ENCODE peak calls at places on chromosomes 7 and 10, in five cellular contexts. One of them, this sample, is unnamed.
A peak's percentile ranks its signal among the peaks of the same experiment; 100 is the strongest.

GRCh38 chr7:99155207-99155606 is 11.3 kb upstream of the SMURF1 start:
- DNase-seq in transverse colon: no peak
- DNase-seq in GM12878: no peak
- DNase-seq in stomach: no peak
- DNase-seq in sigmoid colon: no peak
- DNase-seq in this sample: no peak

GRCh38 chr7:144818516-144818915 is 17.3 kb downstream of the TPK1 start:
- DNase-seq in transverse colon: no peak
- DNase-seq in sigmoid colon: no peak
- DNase-seq in stomach: no peak
- DNase-seq in GM12878: no peak
- DNase-seq in this sample: no peak

GRCh38 chr7:13262929-13263530 is 575.6 kb downstream of the ARL4A start:
- DNase-seq in sigmoid colon: no peak
- DNase-seq in stomach: no peak
- DNase-seq in transverse colon: no peak
- DNase-seq in GM12878: no peak
- DNase-seq in this sample: no peak

GRCh38 chr7:116598278-116598677 is 73.4 kb downstream of the CAV1 start:
- DNase-seq in GM12878: no peak
- DNase-seq in stomach: no peak
- DNase-seq in sigmoid colon: no peak
- DNase-seq in transverse colon: no peak
- DNase-seq in this sample: no peak

GRCh38 chr7:85695041-85695990 is 508.5 kb upstream of the SEMA3D start:
- DNase-seq in transverse colon: no peak
- DNase-seq in sigmoid colon: no peak
- DNase-seq in stomach: no peak
- DNase-seq in GM12878: no peak
- DNase-seq in this sample: no peak

GRCh38 chr7:106853250-106853908 is 11.7 kb upstream of the PIK3CG start:
- DNase-seq in GM12878: no peak
- DNase-seq in sigmoid colon: no peak
- DNase-seq in transverse colon: no peak
- DNase-seq in stomach: no peak
- DNase-seq in this sample: no peak

GRCh38 chr10:132837905-132838304 is 52.0 kb upstream of the NKX6-2 start:
- DNase-seq in GM12878: no peak
- DNase-seq in transverse colon: no peak
- DNase-seq in sigmoid colon: peak; percentile 57
- DNase-seq in stomach: no peak
- DNase-seq in this sample: peak; percentile 55

GRCh38 chr10:17256026-17256425 is 28.0 kb downstream of the VIM start:
- DNase-seq in sigmoid colon: no peak
- DNase-seq in GM12878: no peak
- DNase-seq in stomach: no peak
- DNase-seq in transverse colon: no peak
- DNase-seq in this sample: no peak

GRCh38 chr7:129433823-129434171 is 435 bp upstream of the STRIP2 start:
- DNase-seq in transverse colon: no peak
- DNase-seq in stomach: no peak
- DNase-seq in GM12878: no peak
- DNase-seq in sigmoid colon: no peak
- DNase-seq in this sample: no peak

GRCh38 chr10:24718031-24718855 is 5.4 kb downstream of the ARHGAP21 start:
- DNase-seq in GM12878: no peak
- DNase-seq in sigmoid colon: no peak
- DNase-seq in transverse colon: no peak
- DNase-seq in stomach: no peak
- DNase-seq in this sample: no peak

GRCh38 chr10:100749309-100750217 is 4.2 kb downstream of the PAX2 start:
- DNase-seq in GM12878: no peak
- DNase-seq in transverse colon: no peak
- DNase-seq in sigmoid colon: peak; percentile 56
- DNase-seq in stomach: no peak
- DNase-seq in this sample: no peak

DNA sequence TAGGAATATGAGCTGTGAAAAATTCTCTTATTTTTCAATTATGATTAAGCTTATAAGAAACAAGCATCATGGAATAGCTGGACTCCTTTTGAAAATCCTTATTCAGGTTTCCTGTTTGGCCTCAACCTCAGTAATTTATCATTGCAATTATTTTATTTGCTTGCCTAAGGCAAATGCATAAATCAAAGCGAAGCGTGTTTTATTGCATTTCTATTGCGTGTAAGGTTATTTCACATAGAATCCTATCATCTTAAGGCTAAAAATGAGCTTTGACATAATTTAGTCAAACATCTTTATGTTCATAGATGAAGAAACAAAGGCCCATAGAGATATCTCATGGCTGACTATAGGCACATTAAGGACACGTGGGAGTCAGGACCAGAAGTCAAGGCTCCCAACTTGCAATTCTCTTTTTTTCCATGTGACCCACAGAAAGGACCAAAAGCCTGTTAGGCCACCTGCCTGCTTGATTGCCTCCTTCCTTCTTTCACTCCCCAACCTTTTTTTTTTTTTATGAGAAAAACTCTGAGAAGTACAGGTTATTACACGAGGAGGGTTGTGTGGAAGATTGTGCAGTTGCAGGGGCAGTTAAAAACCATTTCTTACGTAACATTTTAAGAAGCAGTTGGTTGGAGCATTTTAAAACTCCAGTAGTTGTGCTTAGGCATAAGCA is 261.0 kb downstream of the HDAC9 start:
- DNase-seq in stomach: no peak
- DNase-seq in GM12878: no peak
- DNase-seq in transverse colon: no peak
- DNase-seq in sigmoid colon: no peak
- DNase-seq in this sample: no peak
- TF ChIP-seq POLR2AphosphoS5 in stomach: no peak
- TF ChIP-seq POLR2AphosphoS5 in GM12878: no peak
- TF ChIP-seq POLR2AphosphoS5 in transverse colon: no peak
- TF ChIP-seq POLR2AphosphoS5 in sigmoid colon: no peak
- TF ChIP-seq POLR2AphosphoS5 in this sample: no peak

GRCh38 chr10:34689053-34689452 is 126.0 kb downstream of the PARD3 start:
- DNase-seq in stomach: no peak
- DNase-seq in transverse colon: no peak
- DNase-seq in GM12878: no peak
- DNase-seq in sigmoid colon: no peak
- DNase-seq in this sample: no peak

GRCh38 chr10:34690403-34691049 is 124.6 kb downstream of the PARD3 start:
- DNase-seq in GM12878: no peak
- DNase-seq in sigmoid colon: no peak
- DNase-seq in stomach: no peak
- DNase-seq in transverse colon: no peak
- DNase-seq in this sample: no peak

GRCh38 chr10:34682580-34682979 is 132.5 kb downstream of the PARD3 start:
- DNase-seq in transverse colon: no peak
- DNase-seq in stomach: no peak
- DNase-seq in GM12878: no peak
- DNase-seq in sigmoid colon: no peak
- DNase-seq in this sample: no peak

GRCh38 chr10:34681933-34682332 is 133.2 kb downstream of the PARD3 start:
- DNase-seq in transverse colon: no peak
- DNase-seq in sigmoid colon: no peak
- DNase-seq in stomach: no peak
- DNase-seq in GM12878: no peak
- DNase-seq in this sample: no peak

GRCh38 chr10:34687434-34688205 is 127.5 kb downstream of the PARD3 start:
- DNase-seq in stomach: no peak
- DNase-seq in transverse colon: no peak
- DNase-seq in GM12878: no peak
- DNase-seq in sigmoid colon: no peak
- DNase-seq in this sample: no peak
- TF ChIP-seq CTCF in stomach: no peak
- TF ChIP-seq CTCF in transverse colon: no peak
- TF ChIP-seq CTCF in GM12878: no peak
- TF ChIP-seq CTCF in sigmoid colon: no peak
- TF ChIP-seq CTCF in this sample: no peak

DNA sequence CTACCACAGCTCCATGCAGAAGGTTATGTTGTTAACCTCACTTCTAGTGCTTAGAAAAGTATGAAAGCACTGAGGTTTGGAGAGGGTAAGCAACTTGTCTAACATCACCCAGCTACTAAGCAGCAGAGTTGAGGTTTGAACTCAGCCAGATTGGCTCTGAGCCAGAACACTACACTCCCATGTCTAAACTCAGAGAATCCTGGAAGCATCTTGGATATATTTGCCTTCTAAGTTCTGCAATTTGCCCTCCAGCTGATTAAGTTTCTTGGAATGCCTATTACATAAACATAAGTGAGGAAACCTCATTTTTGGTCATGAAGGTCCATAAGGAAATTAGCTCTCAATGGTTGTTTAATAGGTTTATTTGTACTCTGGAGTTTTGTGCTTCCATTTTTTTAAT is 78.1 kb upstream of the PHYHIPL start:
- DNase-seq in GM12878: no peak
- DNase-seq in transverse colon: peak; percentile 11
- DNase-seq in stomach: no peak
- DNase-seq in sigmoid colon: peak; percentile 65
- DNase-seq in this sample: no peak
- H3K27me3 ChIP-seq in GM12878: no peaks in the 10 kb centered on the region
- H3K27me3 ChIP-seq in transverse colon: no peaks in the 10 kb centered on the region
- H3K27me3 ChIP-seq in stomach: no peaks in the 10 kb centered on the region
- H3K27me3 ChIP-seq in sigmoid colon: no peaks in the 10 kb centered on the region
- H3K27me3 ChIP-seq in this sample: no peaks in the 10 kb centered on the region

DNA sequence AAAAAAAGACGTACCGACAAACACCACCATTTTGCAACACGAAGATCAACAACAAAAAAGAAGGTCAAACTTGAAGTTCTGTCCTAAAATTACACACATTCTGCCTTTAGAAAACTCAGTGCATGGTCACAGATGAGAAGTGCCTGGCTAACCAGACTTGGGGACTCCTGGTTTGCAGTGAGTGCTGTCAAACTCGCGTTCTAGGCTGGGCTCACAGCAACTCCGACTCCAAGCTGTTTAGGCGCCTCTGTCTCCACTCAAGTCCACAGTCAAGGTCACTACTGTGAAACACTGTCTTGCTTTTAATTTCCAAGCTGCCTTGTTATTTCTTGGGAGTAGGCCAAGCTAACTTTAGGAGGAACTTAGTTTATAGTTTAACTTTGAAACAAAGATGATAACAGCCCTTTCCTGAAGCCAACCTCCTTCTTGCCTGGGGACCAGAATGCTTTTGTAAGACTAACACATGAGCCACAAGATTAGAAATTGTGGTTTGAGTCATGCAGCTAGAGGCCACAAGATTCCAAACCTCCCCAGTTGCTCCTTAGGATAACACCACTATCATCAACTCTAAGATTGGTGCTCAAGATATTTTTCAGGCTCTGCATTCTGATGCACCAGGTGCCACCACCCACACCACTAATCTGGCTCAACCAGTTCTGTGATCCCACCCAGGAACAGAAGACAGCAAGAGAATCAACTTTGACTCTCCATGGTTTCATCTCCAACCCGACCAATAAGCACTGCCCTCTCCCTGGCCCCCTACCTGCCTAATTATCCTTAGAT is 1.1 kb upstream of the DNAAF5 start:
- DNase-seq in GM12878: no peak
- DNase-seq in sigmoid colon: no peak
- DNase-seq in transverse colon: no peak
- DNase-seq in stomach: no peak
- DNase-seq in this sample: no peak
- TF ChIP-seq POLR2AphosphoS5 in GM12878: no peak
- TF ChIP-seq POLR2AphosphoS5 in sigmoid colon: no peak
- TF ChIP-seq POLR2AphosphoS5 in transverse colon: no peak
- TF ChIP-seq POLR2AphosphoS5 in stomach: no peak
- TF ChIP-seq POLR2AphosphoS5 in this sample: no peak

DNA sequence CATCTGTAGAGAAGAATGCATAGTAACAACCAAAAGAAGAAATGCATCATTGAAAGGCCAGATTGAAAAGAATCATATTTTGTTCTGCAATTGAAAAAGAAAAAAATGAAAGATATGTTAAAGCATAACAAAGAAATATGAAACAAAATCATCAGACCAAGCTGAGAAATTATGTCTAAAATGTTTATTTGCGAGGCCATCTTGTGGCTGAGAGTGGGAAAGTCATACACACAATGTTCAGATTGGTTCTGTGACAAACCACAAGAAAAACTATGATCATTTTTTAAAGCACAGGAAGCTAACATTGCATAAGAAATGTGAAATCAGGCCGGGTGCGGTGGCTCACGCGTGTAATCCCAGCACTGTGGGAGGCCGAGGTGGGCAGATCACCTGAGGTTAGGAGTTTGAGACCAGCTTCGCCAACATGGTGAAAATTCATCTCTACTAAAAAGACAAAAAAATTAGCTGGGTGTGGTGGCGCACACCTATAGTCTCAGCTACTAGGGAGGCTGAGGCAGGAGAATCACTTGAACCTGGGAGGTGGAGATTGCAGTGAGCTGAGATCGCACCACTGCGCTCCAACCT is 36.6 kb downstream of the ABCB5 start:
- DNase-seq in GM12878: no peak
- DNase-seq in stomach: no peak
- DNase-seq in transverse colon: no peak
- DNase-seq in sigmoid colon: no peak
- DNase-seq in this sample: no peak
- TF ChIP-seq CTCF in GM12878: peak; percentile 38
- TF ChIP-seq CTCF in stomach: no peak
- TF ChIP-seq CTCF in transverse colon: peak; percentile 10
- TF ChIP-seq CTCF in sigmoid colon: no peak
- TF ChIP-seq CTCF in this sample: peak; percentile 6

GRCh38 chr7:146636033-146636356 is 519.4 kb downstream of the CNTNAP2 start:
- DNase-seq in GM12878: no peak
- DNase-seq in transverse colon: no peak
- DNase-seq in sigmoid colon: no peak
- DNase-seq in stomach: no peak
- DNase-seq in this sample: no peak
- H3K27me3 ChIP-seq in GM12878: no peaks in the 10 kb centered on the region
- H3K27me3 ChIP-seq in transverse colon: no peaks in the 10 kb centered on the region
- H3K27me3 ChIP-seq in sigmoid colon: no peaks in the 10 kb centered on the region
- H3K27me3 ChIP-seq in stomach: no peaks in the 10 kb centered on the region
- H3K27me3 ChIP-seq in this sample: no peaks in the 10 kb centered on the region